ENCODE peak calls at places on chromosome 3, in four cellular contexts. K, R, D and U are unnamed samples.

GRCh38 chr3:148203263-148204010 is 494.3 kb upstream of the AGTR1 start:
- DNase-seq in K (no peak), R (no peak), D (no peak), U (no peak)

GRCh38 chr3:35908366-35909232 is 269.3 kb downstream of the ARPP21 start:
- DNase-seq in K (peak; percentile 40), R (peak; percentile 34), D (peak; percentile 73), U (peak; percentile 39)

GRCh38 chr3:159877924-159878323 is 110.7 kb upstream of the IL12A start:
- DNase-seq in K (no peak), R (no peak), D (no peak), U (no peak)

GRCh38 chr3:34837848-34838741 is 801.2 kb upstream of the ARPP21 start:
- DNase-seq in K (no peak), R (no peak), D (no peak), U (no peak)

GRCh38 chr3:119562307-119562961 is 3.0 kb upstream of the CD80 start:
- DNase-seq in K (no peak), R (no peak), D (no peak), U (no peak)

GRCh38 chr3:66991478-66991877 is 6.6 kb upstream of the KBTBD8 start:
- DNase-seq in K (peak; percentile 21), R (no peak), D (no peak), U (no peak)

GRCh38 chr3:49906004-49906860 is 2.6 kb upstream of the MST1R start:
- DNase-seq in K (no peak), R (peak; percentile 59), D (peak; percentile 76), U (peak; percentile 38)

GRCh38 chr3:72798552-72799195 is 49.6 kb downstream of the SHQ1 start:
- DNase-seq in K (no peak), R (no peak), D (no peak), U (no peak)

GRCh38 chr3:21859124-21859781 is 108.2 kb upstream of the ZNF385D start:
- DNase-seq in K (no peak), R (no peak), D (no peak), U (no peak)

GRCh38 chr3:20573175-20573574 is 387.2 kb upstream of the SGO1 start:
- DNase-seq in K (peak; percentile 48), R (no peak), D (no peak), U (no peak)

GRCh38 chr3:46946416-46946815 is 30.1 kb downstream of the CCDC12 start:
- DNase-seq in K (no peak), R (no peak), D (no peak), U (no peak)

GRCh38 chr3:65919841-65920240 is 118.9 kb downstream of the MAGI1 start:
- DNase-seq in K (no peak), R (no peak), D (no peak), U (no peak)

GRCh38 chr3:51708216-51708845 is 1.5 kb downstream of the GRM2 start:
- DNase-seq in K (no peak), R (no peak), D (no peak), U (no peak)

GRCh38 chr3:44862221-44862637 is 517 bp downstream of the TMEM42 start:
- DNase-seq in K (no peak), R (no peak), D (no peak), U (peak; percentile 17)

GRCh38 chr3:79414821-79415220 is 353.0 kb downstream of the ROBO1 start:
- DNase-seq in K (peak; percentile 33), R (no peak), D (peak; percentile 62), U (no peak)

GRCh38 chr3:172096881-172097420 is 57.6 kb downstream of the FNDC3B start:
- DNase-seq in K (no peak), R (no peak), D (no peak), U (no peak)

GRCh38 chr3:99838755-99839154 is 21.1 kb downstream of the CMSS1 start:
- DNase-seq in K (no peak), R (no peak), D (no peak), U (no peak)

GRCh38 chr3:155766206-155766605 is 21.3 kb upstream of the PLCH1 start:
- DNase-seq in K (no peak), R (no peak), D (no peak), U (no peak)

GRCh38 chr3:197256836-197257444 is 41.5 kb downstream of the DLG1 start:
- DNase-seq in K (peak; percentile 18), R (peak; percentile 35), D (no peak), U (peak; percentile 64)